ENCODE peak calls at places on chromosomes 2 and 18, in four cellular contexts. Z is fibroblast of the aortic adventitia, B is left ventricle myocardium inferior, Y is AG04449. P is an unnamed sample.

GRCh38 chr18:48657446-48658120 is 118.8 kb downstream of the CTIF start:
- DNase-seq in B (no peak), Y (no peak), Z (peak), P (peak)

GRCh38 chr2:45008296-45009129 is 739 bp downstream of the SIX2 start:
- DNase-seq in Z (no peak), Y (no peak), B (no peak), P (peak)

GRCh38 chr2:126634273-126634861 is 21.6 kb upstream of the GYPC start:
- DNase-seq in Z (peak), B (no peak), Y (no peak), P (peak)

GRCh38 chr18:61851279-61851678 is 41.5 kb downstream of the RNF152 start:
- DNase-seq in Y (no peak), Z (peak), B (no peak), P (no peak)

GRCh38 chr2:20691076-20691708 is 24.2 kb downstream of the GDF7 start:
- DNase-seq in Y (no peak), B (no peak), Z (no peak), P (no peak)

GRCh38 chr2:205772983-205773382 is 90.7 kb downstream of the NRP2 start:
- DNase-seq in B (no peak), Z (no peak), Y (no peak), P (no peak)

GRCh38 chr18:46331316-46331715 is 227.1 kb downstream of the HAUS1 start:
- DNase-seq in B (no peak), Y (no peak), Z (no peak), P (no peak)

GRCh38 chr2:8076453-8077284 is 605.2 kb upstream of the ID2 start:
- DNase-seq in B (no peak), Z (no peak), Y (no peak), P (no peak)

GRCh38 chr2:120656273-120656960 is 79.3 kb upstream of the GLI2 start:
- DNase-seq in Z (no peak), B (no peak), Y (no peak), P (no peak)

GRCh38 chr2:168722592-168722991 is 79.8 kb upstream of the NOSTRIN start:
- DNase-seq in Y (no peak), B (no peak), Z (peak), P (peak)

GRCh38 chr2:47068966-47069627 is 86.0 kb downstream of the STPG4 start:
- DNase-seq in Y (no peak), Z (no peak), B (no peak), P (no peak)

GRCh38 chr2:174636979-174637378 is 39.4 kb upstream of the WIPF1 start:
- DNase-seq in Y (no peak), B (no peak), Z (no peak), P (no peak)
- TF ChIP-seq CTCF in Y (no peak), B (no peak), Z (peak), P (no peak)

DNA sequence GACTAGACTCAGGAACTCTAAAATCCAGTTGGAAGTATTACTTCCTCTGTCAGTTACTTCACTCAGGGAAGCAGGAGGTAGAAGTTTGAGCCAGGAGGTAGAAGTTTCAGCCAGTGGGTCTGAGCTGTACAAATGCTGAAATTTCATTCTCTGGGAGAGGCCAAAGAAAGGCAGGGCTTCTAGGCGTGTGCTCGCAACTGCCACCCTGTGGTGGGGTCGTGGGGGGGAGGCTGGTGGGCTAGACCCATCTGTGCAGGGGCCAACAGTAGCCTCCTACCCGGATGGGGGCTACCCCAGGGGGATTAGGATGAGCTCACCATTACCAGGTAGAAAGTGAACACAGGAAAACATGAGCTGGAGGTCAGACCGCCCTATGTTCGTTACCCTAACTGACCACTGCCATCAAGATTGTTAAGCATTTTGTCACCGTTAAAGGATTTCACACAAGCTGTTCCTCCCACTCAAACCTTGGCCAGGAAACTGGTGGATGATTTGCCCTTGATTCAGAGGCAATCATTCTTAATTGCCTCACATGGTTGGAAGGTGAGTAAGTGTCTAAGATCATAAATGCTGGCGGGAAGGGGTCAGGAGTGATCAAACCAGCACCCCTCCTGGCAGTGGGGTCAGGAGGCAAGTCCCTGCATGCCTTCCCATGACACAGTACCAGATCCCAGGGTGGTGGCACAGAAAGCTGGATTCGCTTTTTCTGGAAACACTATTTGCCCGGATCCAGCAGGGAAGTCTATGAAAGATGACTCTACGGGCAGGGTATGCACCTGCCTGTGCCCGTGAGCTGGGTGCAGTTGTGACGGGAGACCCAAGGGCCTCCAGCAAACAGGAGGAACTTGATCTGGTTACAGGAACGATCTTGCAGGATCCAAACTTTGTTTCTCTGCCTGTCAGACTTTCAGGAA is 5.2 kb upstream of the FHL2 start:
- DNase-seq in B (no peak), Y (peak), Z (peak), P (peak)
- TF ChIP-seq CTCF in B (peak), Y (peak), Z (peak), P (peak)

DNA sequence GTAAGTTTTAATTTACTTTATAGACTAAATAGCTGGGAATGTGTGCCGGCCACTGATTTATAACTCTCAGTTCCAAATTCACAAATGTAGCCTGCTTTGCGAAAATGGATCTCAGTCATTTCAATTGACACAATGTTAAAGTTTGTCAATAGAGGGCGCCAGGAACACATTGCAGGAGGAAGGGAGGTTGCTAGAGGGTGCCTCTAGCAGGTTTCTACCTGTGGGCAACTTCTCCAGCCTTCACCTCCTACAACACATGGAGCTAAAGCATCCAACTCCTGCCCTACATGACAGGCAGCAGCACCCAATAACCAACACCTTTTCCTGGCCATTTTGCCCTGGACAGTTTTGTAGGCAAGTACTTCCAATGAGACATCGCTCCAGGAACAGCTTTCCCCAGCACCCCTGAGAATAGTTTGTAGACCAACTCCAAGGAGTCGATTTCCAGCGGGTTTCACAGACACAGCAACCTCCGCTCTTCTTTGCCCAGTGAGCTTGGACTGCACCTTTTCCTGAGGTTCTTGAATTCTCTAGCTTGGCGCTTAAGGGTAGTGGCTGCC is 784.8 kb upstream of the CDH2 start:
- DNase-seq in Y (no peak), Z (peak), B (no peak), P (peak)
- TF ChIP-seq CTCF in Y (peak), Z (peak), B (peak), P (peak)

GRCh38 chr18:10249270-10249669 is 205.2 kb upstream of the APCDD1 start:
- DNase-seq in Y (no peak), Z (no peak), B (no peak), P (no peak)
- TF ChIP-seq CTCF in Y (no peak), Z (no peak), B (no peak), P (no peak)

DNA sequence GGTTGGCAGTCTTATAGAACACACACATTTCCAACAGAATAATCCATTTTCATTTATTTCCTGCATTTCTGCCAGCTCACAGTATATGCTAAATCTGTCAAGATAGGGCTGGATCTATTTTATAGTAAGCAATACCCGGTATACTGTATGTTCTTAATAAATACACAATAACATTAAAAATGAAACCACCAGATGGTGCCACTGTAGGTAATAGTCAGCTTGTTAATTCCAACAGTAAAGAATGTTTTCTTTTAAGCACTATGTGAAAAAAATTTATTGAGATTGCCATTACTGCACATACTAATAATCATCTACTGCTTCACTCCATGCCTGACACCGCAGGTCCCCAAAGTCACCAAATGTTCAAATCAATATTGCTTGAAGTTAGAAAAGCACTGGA is 131.4 kb upstream of the PGAP1 start:
- DNase-seq in Y (no peak), Z (peak), B (no peak), P (no peak)
- TF ChIP-seq CTCF in Y (no peak), Z (peak), B (no peak), P (no peak)

DNA sequence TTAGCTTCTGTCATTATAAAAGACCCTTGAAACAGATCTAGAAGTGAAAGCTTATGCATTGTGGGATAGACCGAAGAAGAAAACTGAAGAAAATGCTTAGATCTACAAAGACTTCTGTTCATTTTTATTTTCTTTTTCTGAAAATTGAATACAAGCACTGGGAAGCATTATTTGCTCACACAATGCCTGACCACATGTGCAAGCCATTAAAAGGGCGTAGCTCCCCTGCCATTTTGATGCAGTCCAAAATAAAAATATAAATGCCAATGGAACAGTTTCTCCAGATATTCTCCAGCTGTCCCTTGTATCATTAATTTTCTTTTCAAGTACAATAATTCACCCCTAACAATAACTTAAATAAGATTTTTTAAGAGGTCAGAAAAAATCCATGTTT is 168.0 kb downstream of the TMEFF2 start:
- DNase-seq in B (no peak), Y (no peak), Z (no peak), P (no peak)
- TF ChIP-seq CTCF in B (no peak), Y (no peak), Z (no peak), P (no peak)

DNA sequence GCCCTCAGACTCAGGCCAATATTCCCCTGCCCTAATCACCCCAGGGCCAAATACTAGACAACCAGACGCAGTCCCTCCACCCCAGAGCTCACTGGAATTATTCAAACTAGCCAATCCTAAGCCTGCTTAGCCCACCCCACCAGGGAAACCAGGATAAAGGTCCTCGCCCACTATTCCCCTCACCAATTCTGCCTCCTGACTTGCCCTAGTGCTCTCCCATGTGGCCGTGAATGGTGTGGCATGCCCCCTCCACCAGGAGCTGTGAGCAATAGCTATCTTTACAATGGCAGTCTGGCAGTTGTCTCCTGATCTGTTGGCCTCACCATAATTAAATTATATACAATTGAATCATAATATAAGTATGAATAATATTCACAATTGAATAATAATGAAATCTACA is 42.3 kb downstream of the FAM124B start:
- DNase-seq in B (no peak), Y (no peak), Z (no peak), P (peak)
- TF ChIP-seq CTCF in B (peak), Y (peak), Z (peak), P (peak)

GRCh38 chr2:218756599-218757377 is 25.2 kb upstream of the CYP27A1 start:
- DNase-seq in Y (no peak), B (no peak), Z (no peak), P (no peak)
- TF ChIP-seq CTCF in Y (no peak), B (no peak), Z (no peak), P (no peak)

GRCh38 chr2:216992056-216992455 is 132.2 kb upstream of the TNP1 start:
- DNase-seq in B (peak), Y (no peak), Z (no peak), P (no peak)

GRCh38 chr2:216991563-216991962 is 131.7 kb upstream of the TNP1 start:
- DNase-seq in B (peak), Y (no peak), Z (peak), P (peak)

GRCh38 chr2:216987176-216987809 is 127.4 kb upstream of the TNP1 start:
- DNase-seq in Y (no peak), B (no peak), Z (peak), P (no peak)

GRCh38 chr2:216985658-216986141 is 125.8 kb upstream of the TNP1 start:
- DNase-seq in Z (no peak), Y (no peak), B (no peak), P (no peak)

DNA sequence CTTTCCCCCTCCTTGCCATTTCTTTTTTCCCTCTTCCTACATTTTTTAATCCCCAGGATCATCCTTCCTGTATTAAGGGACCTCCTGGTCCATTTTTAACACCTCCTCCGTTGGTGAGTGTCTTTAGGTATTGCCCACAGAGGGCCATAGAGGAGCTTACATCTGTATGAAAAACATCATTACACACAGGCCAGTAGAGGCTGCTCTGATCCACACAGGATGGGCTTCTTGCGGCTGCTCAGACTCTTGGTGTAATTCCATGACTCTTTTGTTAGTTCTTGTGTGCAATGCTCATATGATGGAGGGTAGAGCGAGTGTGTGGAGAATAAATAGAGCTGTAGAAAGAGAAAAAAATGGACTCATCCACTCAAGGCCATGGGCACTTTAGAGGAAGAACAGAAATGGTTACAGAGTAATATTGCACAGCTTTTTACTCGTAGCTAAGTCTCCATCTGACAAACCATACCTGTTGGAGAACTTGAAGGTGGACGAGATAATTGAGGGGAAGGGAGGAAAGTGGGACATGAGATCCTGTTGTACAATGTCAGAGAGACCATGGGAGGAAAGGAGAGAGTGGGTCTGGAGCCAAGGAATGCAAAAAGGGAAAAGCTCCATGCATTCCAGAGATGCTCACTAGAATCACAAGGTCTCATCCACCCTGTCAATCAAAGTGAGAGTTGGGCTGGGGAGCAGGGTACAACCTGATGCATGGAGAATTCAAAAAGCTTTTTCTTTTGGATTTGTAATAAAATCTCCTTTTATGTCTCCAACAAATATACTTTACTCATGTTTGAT is 129.7 kb upstream of the TNP1 start:
- DNase-seq in Z (peak), Y (no peak), B (no peak), P (peak)
- TF ChIP-seq CTCF in Z (peak), Y (peak), B (peak), P (peak)